ENCODE peak calls at places on chromosomes 7 and 10, in five cellular contexts. One of them, this sample, is unnamed.

GRCh38 chr10:10824611-10825148 is 193.0 kb upstream of the CELF2 start:
- DNase-seq in fibroblast of lung: peak
- DNase-seq in foreskin keratinocyte: no peak
- DNase-seq in A549: no peak
- DNase-seq in GM23338: no peak
- DNase-seq in this sample: peak

GRCh38 chr10:77909021-77909754 is 17.4 kb downstream of the DLG5 start:
- DNase-seq in fibroblast of lung: no peak
- DNase-seq in foreskin keratinocyte: no peak
- DNase-seq in A549: no peak
- DNase-seq in GM23338: no peak
- DNase-seq in this sample: no peak

GRCh38 chr7:26090927-26091519 is 61.0 kb upstream of the NFE2L3 start:
- DNase-seq in foreskin keratinocyte: no peak
- DNase-seq in A549: peak
- DNase-seq in fibroblast of lung: peak
- DNase-seq in GM23338: peak
- DNase-seq in this sample: peak

GRCh38 chr7:159138508-159138907 is 6.2 kb downstream of the VIPR2 start:
- DNase-seq in GM23338: no peak
- DNase-seq in foreskin keratinocyte: no peak
- DNase-seq in fibroblast of lung: no peak
- DNase-seq in A549: no peak
- DNase-seq in this sample: no peak

GRCh38 chr10:24579911-24580310 is 143.8 kb downstream of the ARHGAP21 start:
- DNase-seq in fibroblast of lung: no peak
- DNase-seq in A549: no peak
- DNase-seq in GM23338: peak
- DNase-seq in foreskin keratinocyte: no peak
- DNase-seq in this sample: no peak

GRCh38 chr7:2295936-2296620 is 18.2 kb downstream of the SNX8 start:
- DNase-seq in fibroblast of lung: no peak
- DNase-seq in GM23338: no peak
- DNase-seq in foreskin keratinocyte: no peak
- DNase-seq in A549: no peak
- DNase-seq in this sample: no peak

GRCh38 chr10:51423121-51423452 is 276.3 kb downstream of the CSTF2T start:
- DNase-seq in fibroblast of lung: no peak
- DNase-seq in foreskin keratinocyte: no peak
- DNase-seq in GM23338: no peak
- DNase-seq in A549: no peak
- DNase-seq in this sample: no peak

GRCh38 chr7:8724080-8724718 is 290.8 kb downstream of the NXPH1 start:
- DNase-seq in foreskin keratinocyte: no peak
- DNase-seq in fibroblast of lung: no peak
- DNase-seq in GM23338: peak
- DNase-seq in A549: peak
- DNase-seq in this sample: no peak

GRCh38 chr7:67398916-67399315 is 402.3 kb downstream of the TYW1 start:
- DNase-seq in foreskin keratinocyte: no peak
- DNase-seq in GM23338: no peak
- DNase-seq in fibroblast of lung: no peak
- DNase-seq in A549: no peak
- DNase-seq in this sample: no peak

GRCh38 chr7:129577881-129578462 is 33.5 kb upstream of the NRF1 start:
- DNase-seq in A549: no peak
- DNase-seq in fibroblast of lung: no peak
- DNase-seq in foreskin keratinocyte: no peak
- DNase-seq in GM23338: no peak
- DNase-seq in this sample: no peak

GRCh38 chr10:43127447-43127846 is 10.8 kb upstream of the CSGALNACT2 start:
- DNase-seq in fibroblast of lung: peak
- DNase-seq in foreskin keratinocyte: no peak
- DNase-seq in A549: no peak
- DNase-seq in GM23338: no peak
- DNase-seq in this sample: no peak

GRCh38 chr7:112056409-112056808 is 149.8 kb downstream of the DOCK4 start:
- DNase-seq in foreskin keratinocyte: peak
- DNase-seq in A549: peak
- DNase-seq in GM23338: no peak
- DNase-seq in fibroblast of lung: no peak
- DNase-seq in this sample: peak

GRCh38 chr10:35216303-35216905 is 89.8 kb downstream of the CREM start:
- DNase-seq in foreskin keratinocyte: no peak
- DNase-seq in GM23338: no peak
- DNase-seq in A549: no peak
- DNase-seq in fibroblast of lung: peak
- DNase-seq in this sample: no peak

GRCh38 chr7:88500146-88500545 is 193.5 kb upstream of the STEAP4 start:
- DNase-seq in A549: no peak
- DNase-seq in GM23338: no peak
- DNase-seq in foreskin keratinocyte: peak
- DNase-seq in fibroblast of lung: peak
- DNase-seq in this sample: no peak

GRCh38 chr7:28382146-28382545 is 30.2 kb upstream of the CREB5 start:
- DNase-seq in GM23338: no peak
- DNase-seq in fibroblast of lung: no peak
- DNase-seq in A549: no peak
- DNase-seq in foreskin keratinocyte: no peak
- DNase-seq in this sample: no peak

GRCh38 chr10:70931168-70931805 is 42.9 kb upstream of the PCBD1 start:
- DNase-seq in GM23338: peak
- DNase-seq in A549: no peak
- DNase-seq in fibroblast of lung: peak
- DNase-seq in foreskin keratinocyte: peak
- DNase-seq in this sample: no peak

GRCh38 chr10:17562572-17562971 is 54.6 kb downstream of the HACD1 start:
- DNase-seq in A549: no peak
- DNase-seq in fibroblast of lung: peak
- DNase-seq in foreskin keratinocyte: no peak
- DNase-seq in GM23338: peak
- DNase-seq in this sample: peak

GRCh38 chr7:37765872-37766525 is 82.4 kb upstream of the NME8 start:
- DNase-seq in fibroblast of lung: no peak
- DNase-seq in GM23338: no peak
- DNase-seq in foreskin keratinocyte: no peak
- DNase-seq in A549: no peak
- DNase-seq in this sample: no peak

GRCh38 chr7:80136276-80137045 is 1.8 kb downstream of the GNAI1 start:
- DNase-seq in fibroblast of lung: peak
- DNase-seq in GM23338: no peak
- DNase-seq in foreskin keratinocyte: no peak
- DNase-seq in A549: no peak
- DNase-seq in this sample: no peak

GRCh38 chr7:522071-522937 is 2.7 kb upstream of the PDGFA start:
- DNase-seq in GM23338: peak
- DNase-seq in foreskin keratinocyte: no peak
- DNase-seq in A549: no peak
- DNase-seq in fibroblast of lung: peak
- DNase-seq in this sample: no peak

GRCh38 chr7:50342616-50343114 is 38.1 kb downstream of the IKZF1 start:
- DNase-seq in foreskin keratinocyte: no peak
- DNase-seq in A549: no peak
- DNase-seq in fibroblast of lung: no peak
- DNase-seq in GM23338: peak
- DNase-seq in this sample: no peak

GRCh38 chr7:158602905-158603772 is 15.5 kb upstream of the PTPRN2 start:
- DNase-seq in foreskin keratinocyte: no peak
- DNase-seq in fibroblast of lung: peak
- DNase-seq in GM23338: no peak
- DNase-seq in A549: peak
- DNase-seq in this sample: no peak

GRCh38 chr7:40219917-40220316 is 85.1 kb downstream of the SUGCT start:
- DNase-seq in foreskin keratinocyte: peak
- DNase-seq in GM23338: no peak
- DNase-seq in A549: no peak
- DNase-seq in fibroblast of lung: peak
- DNase-seq in this sample: no peak

GRCh38 chr10:112793197-112793921 is 156.7 kb upstream of the TCF7L2 start:
- DNase-seq in GM23338: no peak
- DNase-seq in A549: no peak
- DNase-seq in foreskin keratinocyte: no peak
- DNase-seq in fibroblast of lung: peak
- DNase-seq in this sample: no peak

GRCh38 chr10:100481462-100482081 is 18.8 kb downstream of the WNT8B start:
- DNase-seq in fibroblast of lung: peak
- DNase-seq in A549: peak
- DNase-seq in GM23338: peak
- DNase-seq in foreskin keratinocyte: peak
- DNase-seq in this sample: peak
- H3K27ac ChIP-seq in fibroblast of lung: no peak
- H3K27ac ChIP-seq in A549: no peak
- H3K27ac ChIP-seq in GM23338: no peak
- H3K27ac ChIP-seq in foreskin keratinocyte: no peak
- H3K27ac ChIP-seq in this sample: no peak

GRCh38 chr10:52949899-52950298 is 177.3 kb upstream of the MBL2 start:
- DNase-seq in GM23338: peak
- DNase-seq in A549: peak
- DNase-seq in foreskin keratinocyte: no peak
- DNase-seq in fibroblast of lung: no peak
- DNase-seq in this sample: no peak

GRCh38 chr10:52950578-52950977 is 178.0 kb upstream of the MBL2 start:
- DNase-seq in GM23338: peak
- DNase-seq in fibroblast of lung: no peak
- DNase-seq in A549: no peak
- DNase-seq in foreskin keratinocyte: no peak
- DNase-seq in this sample: no peak

GRCh38 chr10:52952391-52953079 is 180.0 kb upstream of the MBL2 start:
- DNase-seq in foreskin keratinocyte: no peak
- DNase-seq in fibroblast of lung: no peak
- DNase-seq in GM23338: no peak
- DNase-seq in A549: no peak
- DNase-seq in this sample: no peak

GRCh38 chr10:52954407-52954806 is 181.8 kb upstream of the MBL2 start:
- DNase-seq in fibroblast of lung: no peak
- DNase-seq in A549: no peak
- DNase-seq in GM23338: no peak
- DNase-seq in foreskin keratinocyte: no peak
- DNase-seq in this sample: no peak

GRCh38 chr10:52951819-52952218 is 179.2 kb upstream of the MBL2 start:
- DNase-seq in GM23338: peak
- DNase-seq in foreskin keratinocyte: no peak
- DNase-seq in fibroblast of lung: peak
- DNase-seq in A549: peak
- DNase-seq in this sample: peak
- TF ChIP-seq CTCF in GM23338: peak
- TF ChIP-seq CTCF in foreskin keratinocyte: peak
- TF ChIP-seq CTCF in fibroblast of lung: peak
- TF ChIP-seq CTCF in A549: no peak
- TF ChIP-seq CTCF in this sample: peak

GRCh38 chr10:30619966-30620365 is 9.6 kb downstream of the LYZL2 start:
- DNase-seq in A549: no peak
- DNase-seq in GM23338: no peak
- DNase-seq in foreskin keratinocyte: no peak
- DNase-seq in fibroblast of lung: no peak
- DNase-seq in this sample: no peak
- H3K27ac ChIP-seq in A549: no peak
- H3K27ac ChIP-seq in GM23338: no peak
- H3K27ac ChIP-seq in foreskin keratinocyte: no peak
- H3K27ac ChIP-seq in fibroblast of lung: no peak
- H3K27ac ChIP-seq in this sample: no peak

DNA sequence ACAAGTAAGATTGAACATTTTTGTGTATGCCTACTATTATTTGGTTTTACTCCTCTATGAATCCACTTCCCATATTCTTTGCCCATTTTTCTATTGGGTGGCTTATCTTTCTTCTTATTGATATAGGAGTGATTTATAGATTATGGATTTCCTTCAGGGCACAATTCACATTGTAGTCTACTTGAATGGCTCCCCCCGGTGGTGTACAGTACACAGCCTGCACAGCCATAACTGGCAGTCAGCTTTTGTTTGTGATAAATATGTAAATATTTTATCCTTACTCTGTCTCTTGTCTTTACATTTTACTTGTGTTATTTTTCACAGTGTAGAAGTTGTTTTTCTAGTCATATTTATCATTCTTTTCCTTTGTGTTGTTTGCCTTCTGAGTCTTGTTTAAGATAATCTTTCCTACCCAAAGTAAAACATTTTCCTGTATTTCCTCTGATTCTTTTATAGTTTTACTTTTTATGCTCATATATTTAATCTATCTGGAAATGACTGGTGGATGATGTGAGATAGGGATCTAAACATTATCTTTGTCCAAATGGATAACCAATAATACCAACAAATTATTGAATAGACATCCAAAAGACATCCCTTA is 23.9 kb upstream of the CALD1 start:
- DNase-seq in foreskin keratinocyte: no peak
- DNase-seq in GM23338: no peak
- DNase-seq in fibroblast of lung: peak
- DNase-seq in A549: peak
- DNase-seq in this sample: no peak
- TF ChIP-seq CTCF in foreskin keratinocyte: peak
- TF ChIP-seq CTCF in GM23338: peak
- TF ChIP-seq CTCF in fibroblast of lung: peak
- TF ChIP-seq CTCF in A549: peak
- TF ChIP-seq CTCF in this sample: peak

DNA sequence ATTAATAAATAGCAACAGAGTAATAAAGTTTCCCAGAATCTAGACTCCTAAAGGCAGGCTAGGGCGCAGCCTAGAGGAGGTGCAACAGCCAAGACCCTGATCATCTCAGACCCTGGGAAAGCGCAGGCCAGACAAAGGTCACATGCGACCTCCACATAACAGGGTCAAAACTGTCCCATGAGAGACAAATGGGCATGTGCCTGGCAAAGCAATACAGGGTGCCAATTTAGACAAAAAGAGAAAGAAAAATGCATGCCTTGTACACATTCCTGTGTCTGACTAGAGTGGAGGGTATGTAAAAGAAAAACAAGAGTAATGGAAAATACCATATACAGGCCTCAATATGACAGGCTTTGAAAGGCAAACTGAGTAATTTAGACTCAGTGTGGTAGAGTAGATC is 22.2 kb downstream of the MPP7 start:
- DNase-seq in GM23338: no peak
- DNase-seq in fibroblast of lung: peak
- DNase-seq in foreskin keratinocyte: no peak
- DNase-seq in A549: no peak
- DNase-seq in this sample: no peak
- H3K27ac ChIP-seq in GM23338: no peak
- H3K27ac ChIP-seq in fibroblast of lung: no peak
- H3K27ac ChIP-seq in foreskin keratinocyte: no peak
- H3K27ac ChIP-seq in A549: no peak
- H3K27ac ChIP-seq in this sample: no peak

This sample was measured in AG04450.